ENCODE peak calls at places on chromosome 18, in five cellular contexts. F is Peyer's patch; L is PC-3; Q is CD8-positive, alpha-beta T cell; O is left ventricle myocardium inferior. U is an unnamed sample.

GRCh38 chr18:79988925-79989361 is 580 bp upstream of the TXNL4A start:
- DNase-seq in O (peak; percentile 25), F (no peak), L (peak; percentile 33), Q (no peak), U (no peak)

GRCh38 chr18:21330122-21330701 is 88.2 kb downstream of the GREB1L start:
- DNase-seq in Q (no peak), O (peak; percentile 17), F (no peak), L (peak; percentile 93), U (no peak)

GRCh38 chr18:66562279-66562678 is 41.6 kb downstream of the CDH19 start:
- DNase-seq in O (no peak), L (no peak), F (no peak), Q (no peak), U (no peak)

GRCh38 chr18:79402977-79403722 is 7.4 kb downstream of the NFATC1 start:
- DNase-seq in O (peak; percentile 79), F (peak; percentile 57), Q (no peak), L (peak; percentile 62), U (peak; percentile 45)

GRCh38 chr18:75337348-75337747 is 90.2 kb downstream of the SMIM21 start:
- DNase-seq in Q (no peak), O (no peak), L (no peak), F (no peak), U (no peak)

GRCh38 chr18:77346446-77346845 is 96.8 kb downstream of the GALR1 start:
- DNase-seq in Q (no peak), F (no peak), O (no peak), L (peak; percentile 26), U (no peak)

GRCh38 chr18:33212363-33212762 is 228.2 kb downstream of the CCDC178 start:
- DNase-seq in Q (no peak), F (no peak), O (no peak), L (peak; percentile 34), U (no peak)

GRCh38 chr18:47457614-47458013 is 206.2 kb upstream of the SKOR2 start:
- DNase-seq in F (no peak), Q (no peak), L (no peak), O (no peak), U (no peak)

GRCh38 chr18:49654347-49654746 is 92.5 kb downstream of the LIPG start:
- DNase-seq in O (no peak), L (no peak), Q (no peak), F (no peak), U (no peak)

GRCh38 chr18:60044290-60045006 is 144.7 kb downstream of the PMAIP1 start:
- DNase-seq in Q (no peak), O (no peak), F (no peak), L (peak; percentile 90), U (no peak)

GRCh38 chr18:39667905-39668304 is 2102.3 kb upstream of the CELF4 start:
- DNase-seq in F (no peak), Q (no peak), L (no peak), O (no peak), U (no peak)

GRCh38 chr18:50373531-50373930 is 1.3 kb upstream of the SKA1 start:
- DNase-seq in Q (no peak), O (no peak), F (peak; percentile 48), L (no peak), U (no peak)

GRCh38 chr18:67142604-67143003 is 373.9 kb downstream of the DSEL start:
- DNase-seq in L (no peak), Q (no peak), F (no peak), O (no peak), U (no peak)

GRCh38 chr18:34457761-34458160 is 233.0 kb upstream of the NOL4 start:
- DNase-seq in F (no peak), Q (no peak), L (no peak), O (no peak), U (no peak)

GRCh38 chr18:3529597-3529996 is 79.6 kb downstream of the TGIF1 start:
- DNase-seq in L (no peak), F (no peak), Q (no peak), O (no peak), U (no peak)

GRCh38 chr18:61597321-61597720 is 264.1 kb downstream of the CDH20 start:
- DNase-seq in O (no peak), Q (no peak), L (no peak), F (no peak), U (no peak)

GRCh38 chr18:48799724-48800315 is 150.9 kb downstream of the SMAD7 start:
- DNase-seq in L (no peak), O (peak; percentile 8), F (peak; percentile 20), Q (peak; percentile 1), U (no peak)

GRCh38 chr18:49953416-49953815 is 140.1 kb upstream of the ACAA2 start:
- DNase-seq in L (no peak), O (no peak), Q (no peak), F (no peak), U (no peak)

GRCh38 chr18:6280344-6280743 is 134.4 kb downstream of the L3MBTL4 start:
- DNase-seq in Q (no peak), O (no peak), L (no peak), F (no peak), U (no peak)

GRCh38 chr18:48540329-48541025 is 1.6 kb downstream of the CTIF start:
- DNase-seq in L (peak; percentile 29), F (peak; percentile 79), Q (peak; percentile 49), O (peak; percentile 72), U (peak; percentile 56)

GRCh38 chr18:59621027-59621426 is 76.2 kb downstream of the CCBE1 start:
- DNase-seq in F (no peak), L (peak; percentile 43), Q (no peak), O (no peak), U (no peak)

GRCh38 chr18:78733762-78734613 is 245.6 kb upstream of the SALL3 start:
- DNase-seq in L (no peak), O (no peak), Q (no peak), F (peak; percentile 43), U (no peak)

GRCh38 chr18:6741786-6742185 is 12.3 kb downstream of the ARHGAP28 start:
- DNase-seq in Q (no peak), O (no peak), F (no peak), L (no peak), U (no peak)

GRCh38 chr18:21593540-21594257 is 6.8 kb downstream of the ESCO1 start:
- DNase-seq in F (no peak), Q (no peak), L (no peak), O (no peak), U (no peak)

GRCh38 chr18:13531681-13532325 is 194.6 kb downstream of the FAM210A start:
- DNase-seq in L (no peak), O (no peak), Q (no peak), F (no peak), U (no peak)

GRCh38 chr18:35408843-35409261 is 31.7 kb upstream of the ZNF396 start:
- DNase-seq in F (peak; percentile 74), L (no peak), O (no peak), Q (no peak), U (no peak)

GRCh38 chr18:44637210-44638051 is 43.3 kb upstream of the SETBP1 start:
- DNase-seq in O (no peak), L (peak; percentile 65), F (no peak), Q (no peak), U (no peak)

GRCh38 chr18:7735194-7735593 is 168.1 kb downstream of the PTPRM start:
- DNase-seq in O (no peak), F (no peak), Q (no peak), L (no peak), U (no peak)

GRCh38 chr18:75070625-75071483 is 138.1 kb downstream of the PTGR3 start:
- DNase-seq in Q (peak; percentile 69), O (no peak), L (peak; percentile 95), F (peak; percentile 55), U (peak; percentile 89)

DNA sequence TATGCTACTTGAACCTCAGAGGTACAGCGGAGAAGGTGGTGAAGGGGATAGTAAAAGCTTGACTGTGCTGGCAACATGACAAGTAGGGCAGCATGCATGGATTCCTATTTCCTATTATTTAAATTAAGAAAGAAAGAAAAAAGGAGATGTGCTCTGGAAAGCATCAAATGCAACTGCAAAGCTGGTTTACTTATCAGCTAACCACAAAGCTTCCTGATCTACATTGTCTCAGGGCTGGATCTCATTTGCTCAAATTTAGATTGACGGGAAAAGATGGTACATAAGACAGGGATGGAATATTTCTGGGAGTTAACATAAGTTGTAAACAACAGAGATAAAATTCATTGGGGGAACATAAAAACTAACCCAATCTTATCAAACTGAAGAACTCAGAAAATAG is 178.1 kb downstream of the RIT2 start:
- DNase-seq in L (no peak), O (no peak), Q (no peak), F (no peak), U (no peak)
- H3K27ac ChIP-seq in L (no peak overlapping the region), O (no peak overlapping the region), Q (no peak overlapping the region), F (no peak overlapping the region), U (no peak overlapping the region)

GRCh38 chr18:58106674-58107058 is 62.6 kb downstream of the NEDD4L start:
- DNase-seq in F (no peak), L (no peak), Q (no peak), O (no peak), U (no peak)

GRCh38 chr18:58105206-58105907 is 61.3 kb downstream of the NEDD4L start:
- DNase-seq in O (no peak), L (no peak), F (no peak), Q (no peak), U (no peak)

GRCh38 chr18:58103339-58103930 is 59.4 kb downstream of the NEDD4L start:
- DNase-seq in F (no peak), O (no peak), Q (no peak), L (no peak), U (no peak)

GRCh38 chr18:58104071-58104470 is 60.0 kb downstream of the NEDD4L start:
- DNase-seq in F (no peak), O (no peak), L (no peak), Q (no peak), U (no peak)

GRCh38 chr18:58105908-58106673 is 62.1 kb downstream of the NEDD4L start:
- DNase-seq in F (no peak), O (no peak), Q (no peak), L (no peak), U (no peak)
- H3K4me3 ChIP-seq in F (no peak overlapping the region), O (no peak overlapping the region), Q (no peak overlapping the region), L (no peak overlapping the region), U (no peak overlapping the region)

GRCh38 chr18:9113468-9114149 is 11.1 kb downstream of the NDUFV2 start:
- DNase-seq in O (no peak), F (no peak), Q (no peak), L (no peak), U (no peak)
- H3K4me1 ChIP-seq in O (peaks cover 98% of the 10 kb centered on the region), F (peaks cover 3% of the 10 kb centered on the region), Q (peaks cover 80% of the 10 kb centered on the region), L (peaks cover 33% of the 10 kb centered on the region), U (peaks cover 99% of the 10 kb centered on the region)

DNA sequence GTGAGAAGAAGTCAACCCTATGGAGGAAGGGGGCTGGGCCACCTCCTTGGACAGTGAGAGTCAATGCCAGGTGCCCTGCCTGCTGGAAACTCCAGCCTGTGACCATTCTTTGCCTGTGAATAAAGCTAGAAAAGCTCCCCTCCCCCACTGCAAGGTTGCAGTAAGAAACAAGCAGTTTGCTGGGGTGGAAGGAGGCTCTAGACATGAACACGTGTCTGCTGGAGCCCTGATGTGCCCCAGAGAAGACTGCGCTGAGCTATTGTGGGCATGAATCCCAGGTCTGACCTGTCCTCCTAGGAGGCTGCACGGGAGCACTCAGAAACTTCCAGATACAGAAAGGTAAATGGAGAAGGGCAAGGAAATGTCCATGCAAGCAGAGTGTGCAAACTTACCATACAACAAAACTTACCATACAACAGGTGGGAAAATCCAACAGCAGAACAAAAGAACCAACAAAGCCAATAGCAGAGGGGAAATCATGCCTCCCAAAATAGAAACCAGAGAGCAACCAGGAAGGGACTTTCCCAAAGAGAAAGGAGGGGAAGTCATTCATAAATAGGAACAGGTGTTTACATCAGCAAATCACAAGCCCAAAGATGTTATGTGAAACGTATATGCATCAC is 278.7 kb downstream of the BCL2 start:
- DNase-seq in O (no peak), Q (no peak), L (no peak), F (no peak), U (no peak)
- H3K27ac ChIP-seq in O (no peak overlapping the region), Q (no peak overlapping the region), L (no peak overlapping the region), F (no peak overlapping the region), U (no peak overlapping the region)